ENCODE peak calls at places on chromosomes 3 and 15, in eight cellular contexts. S is RWPE1; Z is AG10803; J is amniotic stem cell; N is psoas muscle; H is NCI-H510A treated with DMSO at 0.1 percent for 48 hours; P is iPS DF 6.9; V is CD4-positive, CD25-positive, alpha-beta regulatory T cell. O is an unnamed sample.

GRCh38 chr15:101718896-101719295 is 5.4 kb downstream of the TARS3 start:
- DNase-seq in S (no peak), Z (no peak), J (no peak), N (no peak), H (no peak), P (no peak), V (no peak), O (no peak)

GRCh38 chr3:4633078-4634004 is 140.2 kb downstream of the ITPR1 start:
- DNase-seq in S (peak), Z (peak), J (peak), N (no peak), H (peak), P (peak), V (peak), O (no peak)

GRCh38 chr3:13479332-13479581 is 849 bp upstream of the HDAC11 start:
- DNase-seq in S (peak), Z (no peak), J (no peak), N (peak), H (no peak), P (no peak), V (no peak), O (no peak)

GRCh38 chr3:4634894-4635293 is 141.7 kb downstream of the ITPR1 start:
- DNase-seq in S (no peak), Z (no peak), J (no peak), N (no peak), H (no peak), P (no peak), V (no peak), O (no peak)

GRCh38 chr15:93296786-93297500 is 207.9 kb upstream of the RGMA start:
- DNase-seq in S (no peak), Z (no peak), J (no peak), N (no peak), H (no peak), P (no peak), V (no peak), O (no peak)

GRCh38 chr3:4712109-4712508 is 219.0 kb downstream of the ITPR1 start:
- DNase-seq in S (peak), Z (peak), J (no peak), N (no peak), H (peak), P (no peak), V (no peak), O (no peak)

GRCh38 chr3:11346416-11346815 is 74.2 kb downstream of the ATG7 start:
- DNase-seq in S (peak), Z (peak), J (no peak), N (no peak), H (no peak), P (no peak), V (no peak), O (no peak)

GRCh38 chr3:71398157-71398836 is 185.2 kb downstream of the FOXP1 start:
- DNase-seq in S (no peak), Z (no peak), J (no peak), N (no peak), H (no peak), P (no peak), V (peak), O (no peak)

GRCh38 chr15:46709461-46709860 is 1007.8 kb upstream of the SEMA6D start:
- DNase-seq in S (no peak), Z (no peak), J (no peak), N (no peak), H (no peak), P (no peak), V (no peak), O (no peak)

GRCh38 chr3:182212479-182213076 is 500.9 kb downstream of the SOX2 start:
- DNase-seq in S (peak), Z (peak), J (no peak), N (peak), H (peak), P (peak), V (no peak), O (no peak)

GRCh38 chr3:96488708-96489107 is 325.7 kb upstream of the EPHA6 start:
- DNase-seq in S (no peak), Z (no peak), J (no peak), N (no peak), H (no peak), P (no peak), V (no peak), O (no peak)

GRCh38 chr3:130728037-130728436 is 18.6 kb downstream of the PIK3R4 start:
- DNase-seq in S (no peak), Z (no peak), J (no peak), N (no peak), H (no peak), P (no peak), V (no peak), O (no peak)

GRCh38 chr3:88025001-88025552 is 33.7 kb downstream of the CGGBP1 start:
- DNase-seq in S (no peak), Z (no peak), J (no peak), N (no peak), H (no peak), P (no peak), V (no peak), O (no peak)

GRCh38 chr3:197949191-197949766 is 711 bp upstream of the RPL35A start:
- DNase-seq in S (no peak), Z (no peak), J (no peak), N (no peak), H (no peak), P (no peak), V (no peak), O (no peak)

GRCh38 chr3:177146646-177147045 is 50.6 kb downstream of the TBL1XR1 start:
- DNase-seq in S (no peak), Z (peak), J (no peak), N (no peak), H (no peak), P (no peak), V (peak), O (no peak)

O was measured in NK-92 treated with Interleukin-12 subunit alpha and Interleukin-12 subunit beta, amount 100 ng/mL, for 24 hours.